ENCODE peak calls at places on chromosomes 6 and 20, in seven cellular contexts. W is stomach, J is neural progenitor cell, Q is PC-9, G is left lung, O is body of pancreas, X is colonic mucosa. T is an unnamed sample.

GRCh38 chr20:33732166-33732970 is 572 bp downstream of the ZNF341 start:
- DNase-seq in W (peak; percentile 90), J (no peak), Q (peak; percentile 96), G (peak; percentile 97), O (peak; percentile 92), X (peak; percentile 88), T (peak; percentile 93)

GRCh38 chr6:157121897-157122296 is 201.4 kb downstream of the TMEM242 start:
- DNase-seq in W (no peak), J (no peak), Q (no peak), G (no peak), O (no peak), X (no peak), T (no peak)

GRCh38 chr6:148441454-148441911 is 98.8 kb downstream of the SASH1 start:
- DNase-seq in W (no peak), J (no peak), Q (no peak), G (no peak), O (no peak), X (no peak), T (no peak)

GRCh38 chr6:38495922-38496635 is 143.7 kb downstream of the BTBD9 start:
- DNase-seq in W (no peak), J (no peak), Q (no peak), G (no peak), O (no peak), X (no peak), T (no peak)

GRCh38 chr6:170176621-170177382 is 114.1 kb downstream of the DLL1 start:
- DNase-seq in W (no peak), J (no peak), Q (no peak), G (peak; percentile 64), O (no peak), X (peak; percentile 14), T (no peak)

GRCh38 chr6:165920896-165921671 is 246.6 kb downstream of the TBXT start:
- DNase-seq in W (no peak), J (no peak), Q (no peak), G (no peak), O (no peak), X (no peak), T (no peak)

GRCh38 chr6:134647861-134648260 is 302.0 kb downstream of the ALDH8A1 start:
- DNase-seq in W (no peak), J (no peak), Q (no peak), G (no peak), O (no peak), X (no peak), T (no peak)

GRCh38 chr6:154123567-154123966 is 84.5 kb downstream of the OPRM1 start:
- DNase-seq in W (no peak), J (no peak), Q (no peak), G (no peak), O (no peak), X (no peak), T (no peak)

GRCh38 chr20:24045621-24046020 is 57.0 kb upstream of the GGTLC1 start:
- DNase-seq in W (no peak), J (no peak), Q (no peak), G (no peak), O (no peak), X (no peak), T (no peak)

GRCh38 chr6:147117580-147117979 is 86.6 kb upstream of the STXBP5 start:
- DNase-seq in W (no peak), J (peak; percentile 9), Q (no peak), G (no peak), O (no peak), X (no peak), T (no peak)

GRCh38 chr6:96990462-96990861 is 65.9 kb downstream of the KLHL32 start:
- DNase-seq in W (no peak), J (no peak), Q (no peak), G (no peak), O (no peak), X (no peak), T (no peak)

GRCh38 chr6:68226460-68226859 is 408.6 kb upstream of the ADGRB3 start:
- DNase-seq in W (no peak), J (peak; percentile 26), Q (no peak), G (no peak), O (no peak), X (no peak), T (no peak)

GRCh38 chr6:74343804-74344203 is 647.8 kb downstream of the CD109 start:
- DNase-seq in W (no peak), J (no peak), Q (no peak), G (no peak), O (no peak), X (no peak), T (no peak)

GRCh38 chr6:67881706-67882065 is 753.4 kb upstream of the ADGRB3 start:
- DNase-seq in W (no peak), J (no peak), Q (no peak), G (no peak), O (no peak), X (no peak), T (no peak)

GRCh38 chr20:51985753-51986152 is 183.4 kb upstream of the SALL4 start:
- DNase-seq in W (no peak), J (no peak), Q (no peak), G (no peak), O (no peak), X (no peak), T (no peak)

GRCh38 chr6:22263748-22264147 is 33.1 kb downstream of the PRL start:
- DNase-seq in W (no peak), J (no peak), Q (no peak), G (no peak), O (no peak), X (no peak), T (no peak)

GRCh38 chr20:35773154-35773751 is 1.4 kb downstream of the PHF20 start:
- DNase-seq in W (peak; percentile 54), J (peak; percentile 13), Q (peak; percentile 15), G (no peak), O (no peak), X (peak; percentile 63), T (no peak)

GRCh38 chr20:1803216-1804128 is 91.7 kb upstream of the SIRPA start:
- DNase-seq in W (peak; percentile 48), J (peak; percentile 93), Q (no peak), G (peak; percentile 94), O (no peak), X (peak; percentile 61), T (peak; percentile 88)

GRCh38 chr6:114287461-114287860 is 55.4 kb downstream of the HS3ST5 start:
- DNase-seq in W (no peak), J (no peak), Q (no peak), G (no peak), O (no peak), X (no peak), T (no peak)

GRCh38 chr6:54802775-54803631 is 43.6 kb upstream of the FAM83B start:
- DNase-seq in W (no peak), J (peak; percentile 4), Q (no peak), G (no peak), O (no peak), X (no peak), T (no peak)

GRCh38 chr6:170266061-170266825 is 24.6 kb downstream of the DLL1 start:
- DNase-seq in W (no peak), J (peak; percentile 35), Q (no peak), G (no peak), O (peak; percentile 43), X (peak; percentile 55), T (peak; percentile 21)

GRCh38 chr6:82205793-82206425 is 41.6 kb downstream of the IBTK start:
- DNase-seq in W (no peak), J (peak; percentile 22), Q (no peak), G (no peak), O (no peak), X (no peak), T (no peak)

GRCh38 chr6:85747654-85748053 is 105.0 kb upstream of the SYNCRIP start:
- DNase-seq in W (no peak), J (no peak), Q (no peak), G (no peak), O (no peak), X (no peak), T (no peak)

GRCh38 chr6:33885121-33886057 is 81.6 kb upstream of the MLN start:
- DNase-seq in W (no peak), J (no peak), Q (peak; percentile 8), G (peak; percentile 47), O (no peak), X (peak; percentile 35), T (no peak)

GRCh38 chr6:10720229-10720959 is 2.5 kb upstream of the TMEM14C start:
- DNase-seq in W (peak; percentile 36), J (no peak), Q (peak; percentile 46), G (peak; percentile 94), O (peak; percentile 26), X (peak; percentile 74), T (peak; percentile 74)

GRCh38 chr20:24318569-24319352 is 150.7 kb upstream of the SYNDIG1 start:
- DNase-seq in W (no peak), J (no peak), Q (no peak), G (no peak), O (no peak), X (no peak), T (no peak)

GRCh38 chr6:31087494-31088089 is 24.8 kb downstream of the C6orf15 start:
- DNase-seq in W (peak; percentile 91), J (peak; percentile 93), Q (peak; percentile 89), G (peak; percentile 81), O (peak; percentile 84), X (peak; percentile 94), T (peak; percentile 87)
- H3K4me3 ChIP-seq in W (no peak overlapping the region), J (no peak overlapping the region), Q (no peak overlapping the region), G (no peak overlapping the region), O (no peak overlapping the region), X (no peak overlapping the region), T (no peak overlapping the region)

GRCh38 chr6:18264338-18265098 is at the start of gene DEK:
- DNase-seq in W (peak; percentile 86), J (peak; percentile 95), Q (peak; percentile 84), G (peak; percentile 94), O (peak; percentile 83), X (peak; percentile 91), T (peak; percentile 90)
- TF ChIP-seq CTCF in W (peak; percentile 38), J (peak; percentile 48), Q (peak; percentile 53), G (peak; percentile 64), O (peak; percentile 49), X (peak; percentile 32), T (peak; percentile 63)

GRCh38 chr6:13112921-13113320 is 215.4 kb downstream of the TBC1D7 start:
- DNase-seq in W (no peak), J (no peak), Q (no peak), G (no peak), O (no peak), X (no peak), T (no peak)
- H3K4me1 ChIP-seq in W (peaks cover 15% of the 10 kb centered on the region), J (peaks cover 5% of the 10 kb centered on the region), Q (no peaks in the 10 kb centered on the region), G (no peaks in the 10 kb centered on the region), O (peaks cover 22% of the 10 kb centered on the region), X (no peaks in the 10 kb centered on the region), T (peaks cover 6% of the 10 kb centered on the region)

GRCh38 chr20:62702886-62703852 is 5.5 kb upstream of the NTSR1 start:
- DNase-seq in W (peak; percentile 33), J (no peak), Q (peak; percentile 79), G (peak; percentile 45), O (no peak), X (no peak), T (no peak)
- H3K4me3 ChIP-seq in W (no peak overlapping the region), J (no peak overlapping the region), Q (no peak overlapping the region), G (no peak overlapping the region), O (no peak overlapping the region), X (no peak overlapping the region), T (no peak overlapping the region)